ENCODE peak calls at places on chromosomes 13 and 19, in ten cellular contexts. D, O, E, K, T, X, W, Y, A and Q are unnamed samples.

GRCh38 chr13:114070098-114070799 is 62.2 kb downstream of the RASA3 start:
- DNase-seq in D (peak), O (no peak), E (no peak), K (no peak), T (peak), X (no peak), W (peak), Y (no peak), A (no peak), Q (no peak)

GRCh38 chr13:24683833-24684599 is 3.8 kb downstream of the ATP12A start:
- DNase-seq in D (peak), O (peak), E (peak), K (peak), T (peak), X (peak), W (no peak), Y (peak), A (peak), Q (no peak)

GRCh38 chr19:3506384-3507340 is 551 bp downstream of the FZR1 start:
- DNase-seq in D (peak), O (no peak), E (peak), K (peak), T (peak), X (no peak), W (peak), Y (no peak), A (peak), Q (no peak)

GRCh38 chr13:39616087-39616694 is 13.2 kb upstream of the LHFPL6 start:
- DNase-seq in D (peak), O (peak), E (peak), K (peak), T (no peak), X (peak), W (no peak), Y (no peak), A (peak), Q (no peak)

GRCh38 chr13:27622102-27622820 is 569 bp downstream of the POLR1D start:
- DNase-seq in D (peak), O (no peak), E (peak), K (no peak), T (no peak), X (no peak), W (no peak), Y (no peak), A (peak), Q (no peak)

GRCh38 chr19:572891-573825 is 762 bp downstream of the BSG start:
- DNase-seq in D (peak), O (no peak), E (peak), K (peak), T (peak), X (peak), W (peak), Y (peak), A (peak), Q (no peak)

GRCh38 chr13:100527644-100528043 is 60.9 kb downstream of the GGACT start:
- DNase-seq in D (no peak), O (no peak), E (no peak), K (no peak), T (no peak), X (no peak), W (no peak), Y (no peak), A (no peak), Q (no peak)

GRCh38 chr13:35866801-35867200 is 264.4 kb downstream of the DCLK1 start:
- DNase-seq in D (no peak), O (no peak), E (no peak), K (peak), T (no peak), X (peak), W (no peak), Y (no peak), A (no peak), Q (no peak)

GRCh38 chr13:46197299-46197975 is 14.3 kb upstream of the LRRC63 start:
- DNase-seq in D (no peak), O (no peak), E (no peak), K (no peak), T (no peak), X (no peak), W (no peak), Y (no peak), A (peak), Q (peak)

GRCh38 chr13:33218020-33218419 is 67.5 kb downstream of the STARD13 start:
- DNase-seq in D (no peak), O (no peak), E (no peak), K (no peak), T (no peak), X (peak), W (no peak), Y (no peak), A (peak), Q (peak)

GRCh38 chr19:46759817-46760333 is 13.6 kb upstream of the STRN4 start:
- DNase-seq in D (no peak), O (no peak), E (no peak), K (no peak), T (no peak), X (peak), W (no peak), Y (peak), A (no peak), Q (no peak)

GRCh38 chr19:46761418-46761831 is 15.2 kb upstream of the STRN4 start:
- DNase-seq in D (no peak), O (no peak), E (no peak), K (no peak), T (no peak), X (peak), W (no peak), Y (no peak), A (no peak), Q (no peak)

GRCh38 chr19:46764817-46765291 is 18.6 kb upstream of the STRN4 start:
- DNase-seq in D (no peak), O (no peak), E (no peak), K (no peak), T (no peak), X (no peak), W (peak), Y (no peak), A (no peak), Q (no peak)

GRCh38 chr19:46760363-46760762 is 14.1 kb upstream of the STRN4 start:
- DNase-seq in D (no peak), O (no peak), E (no peak), K (no peak), T (no peak), X (no peak), W (no peak), Y (no peak), A (no peak), Q (no peak)

GRCh38 chr19:46762245-46762890 is 16.1 kb upstream of the STRN4 start:
- DNase-seq in D (no peak), O (no peak), E (no peak), K (no peak), T (no peak), X (no peak), W (no peak), Y (no peak), A (no peak), Q (peak)
- H3K27ac ChIP-seq in D (no peak), O (no peak), E (no peak), K (no peak), T (no peak), X (no peak), W (no peak), Y (no peak), A (no peak), Q (peak)

GRCh38 chr13:99000137-99000536 is 22.3 kb upstream of the DOCK9 start:
- DNase-seq in D (no peak), O (no peak), E (no peak), K (no peak), T (no peak), X (no peak), W (no peak), Y (no peak), A (no peak), Q (no peak)
- H3K27ac ChIP-seq in D (no peak), O (no peak), E (no peak), K (peak), T (no peak), X (no peak), W (no peak), Y (no peak), A (no peak), Q (no peak)

DNA sequence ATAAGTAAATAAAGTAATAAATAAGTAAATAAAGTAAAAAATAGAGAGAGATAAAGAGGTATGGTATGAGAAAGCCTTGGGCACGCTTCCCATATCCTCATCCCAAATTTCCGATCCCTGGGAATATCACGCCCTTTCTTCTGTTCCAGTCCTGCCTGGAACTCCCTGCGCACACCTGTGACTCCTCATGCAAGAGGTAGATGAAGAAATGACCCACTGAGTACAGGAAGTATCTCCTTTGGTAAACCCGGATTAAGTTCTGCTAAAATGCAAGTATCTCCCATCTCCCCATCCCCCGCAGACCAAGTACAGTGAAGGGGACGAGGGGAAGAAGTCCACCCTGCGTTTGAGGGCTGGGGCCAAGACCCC is 399 bp upstream of the ZNF136 start:
- DNase-seq in D (no peak), O (no peak), E (no peak), K (no peak), T (no peak), X (no peak), W (no peak), Y (no peak), A (no peak), Q (no peak)
- H3K27ac ChIP-seq in D (peak), O (no peak), E (no peak), K (peak), T (peak), X (no peak), W (peak), Y (peak), A (no peak), Q (peak)

GRCh38 chr13:48403929-48404328 is 9.0 kb downstream of the LPAR6 start:
- DNase-seq in D (no peak), O (no peak), E (no peak), K (no peak), T (no peak), X (no peak), W (no peak), Y (no peak), A (no peak), Q (no peak)
- H3K27ac ChIP-seq in D (no peak), O (no peak), E (no peak), K (peak), T (peak), X (no peak), W (no peak), Y (no peak), A (no peak), Q (peak)